ENCODE peak calls at places on chromosomes 11 and 22, in eight cellular contexts. P, L, N, D, Y, J, M and V are unnamed samples.

GRCh38 chr11:35491231-35491871 is 34.1 kb downstream of the PAMR1 start:
- DNase-seq in P (no peak), L (peak), N (no peak), D (no peak), Y (peak), J (no peak), M (peak), V (peak)

GRCh38 chr11:45423036-45423435 is 136.9 kb upstream of the SYT13 start:
- DNase-seq in P (no peak), L (no peak), N (no peak), D (no peak), Y (no peak), J (no peak), M (no peak), V (no peak)

GRCh38 chr11:104772806-104773241 is 125.4 kb downstream of the CASP12 start:
- DNase-seq in P (peak), L (peak), N (no peak), D (no peak), Y (peak), J (no peak), M (peak), V (peak)

GRCh38 chr11:43268786-43269185 is 43.0 kb upstream of the API5 start:
- DNase-seq in P (no peak), L (no peak), N (peak), D (no peak), Y (no peak), J (no peak), M (no peak), V (no peak)

GRCh38 chr11:62108971-62109391 is 14.8 kb upstream of the INCENP start:
- DNase-seq in P (peak), L (peak), N (no peak), D (no peak), Y (peak), J (no peak), M (no peak), V (peak)

GRCh38 chr11:16169946-16170345 is 186.4 kb downstream of the SOX6 start:
- DNase-seq in P (no peak), L (no peak), N (peak), D (no peak), Y (no peak), J (no peak), M (no peak), V (no peak)

GRCh38 chr11:75558939-75559843 is 2.9 kb upstream of the SERPINH1 start:
- DNase-seq in P (no peak), L (peak), N (no peak), D (no peak), Y (peak), J (no peak), M (no peak), V (no peak)

GRCh38 chr11:89447845-89448244 is 43.3 kb downstream of the NOX4 start:
- DNase-seq in P (no peak), L (no peak), N (no peak), D (no peak), Y (no peak), J (no peak), M (no peak), V (no peak)

GRCh38 chr11:11243258-11243789 is 109.7 kb downstream of the CSNK2A3 start:
- DNase-seq in P (no peak), L (no peak), N (no peak), D (no peak), Y (no peak), J (peak), M (no peak), V (no peak)

GRCh38 chr11:3225159-3225758 is 6.6 kb upstream of the MRGPRG start:
- DNase-seq in P (no peak), L (no peak), N (no peak), D (no peak), Y (no peak), J (no peak), M (no peak), V (no peak)

GRCh38 chr22:40334899-40335298 is 11.4 kb upstream of the ADSL start:
- DNase-seq in P (no peak), L (no peak), N (no peak), D (no peak), Y (no peak), J (no peak), M (no peak), V (no peak)

GRCh38 chr22:40855960-40856512 is 403 bp downstream of the ST13 start:
- DNase-seq in P (peak), L (peak), N (peak), D (no peak), Y (peak), J (no peak), M (peak), V (peak)

GRCh38 chr11:95494167-95494566 is 263.2 kb upstream of the SESN3 start:
- DNase-seq in P (no peak), L (no peak), N (no peak), D (no peak), Y (no peak), J (no peak), M (no peak), V (no peak)

GRCh38 chr11:132020001-132020400 is 649.6 kb downstream of the NTM start:
- DNase-seq in P (no peak), L (no peak), N (no peak), D (no peak), Y (no peak), J (no peak), M (no peak), V (no peak)

GRCh38 chr22:47776329-47776728 is 1013.9 kb downstream of the TBC1D22A start:
- DNase-seq in P (no peak), L (no peak), N (peak), D (no peak), Y (no peak), J (no peak), M (no peak), V (no peak)

GRCh38 chr11:10743354-10744035 is 7.6 kb upstream of the CTR9 start:
- DNase-seq in P (no peak), L (no peak), N (no peak), D (no peak), Y (no peak), J (no peak), M (no peak), V (no peak)

GRCh38 chr11:100883860-100884259 is 196.8 kb downstream of the ARHGAP42 start:
- DNase-seq in P (no peak), L (no peak), N (no peak), D (no peak), Y (peak), J (no peak), M (no peak), V (no peak)

GRCh38 chr11:3109921-3110706 is 52.9 kb upstream of the CARS1 start:
- DNase-seq in P (peak), L (peak), N (peak), D (peak), Y (no peak), J (peak), M (peak), V (peak)

GRCh38 chr22:28032896-28033295 is 113.8 kb upstream of the PITPNB start:
- DNase-seq in P (no peak), L (no peak), N (no peak), D (no peak), Y (no peak), J (no peak), M (no peak), V (no peak)

GRCh38 chr11:127345819-127346459 is 345.4 kb upstream of the KIRREL3 start:
- DNase-seq in P (peak), L (peak), N (peak), D (no peak), Y (peak), J (no peak), M (peak), V (peak)

GRCh38 chr11:101346591-101346990 is 217.0 kb upstream of the PGR start:
- DNase-seq in P (peak), L (peak), N (no peak), D (no peak), Y (no peak), J (no peak), M (no peak), V (peak)

GRCh38 chr11:61254403-61255025 is 13.5 kb downstream of the PGA5 start:
- DNase-seq in P (peak), L (peak), N (peak), D (no peak), Y (peak), J (no peak), M (peak), V (peak)

DNA sequence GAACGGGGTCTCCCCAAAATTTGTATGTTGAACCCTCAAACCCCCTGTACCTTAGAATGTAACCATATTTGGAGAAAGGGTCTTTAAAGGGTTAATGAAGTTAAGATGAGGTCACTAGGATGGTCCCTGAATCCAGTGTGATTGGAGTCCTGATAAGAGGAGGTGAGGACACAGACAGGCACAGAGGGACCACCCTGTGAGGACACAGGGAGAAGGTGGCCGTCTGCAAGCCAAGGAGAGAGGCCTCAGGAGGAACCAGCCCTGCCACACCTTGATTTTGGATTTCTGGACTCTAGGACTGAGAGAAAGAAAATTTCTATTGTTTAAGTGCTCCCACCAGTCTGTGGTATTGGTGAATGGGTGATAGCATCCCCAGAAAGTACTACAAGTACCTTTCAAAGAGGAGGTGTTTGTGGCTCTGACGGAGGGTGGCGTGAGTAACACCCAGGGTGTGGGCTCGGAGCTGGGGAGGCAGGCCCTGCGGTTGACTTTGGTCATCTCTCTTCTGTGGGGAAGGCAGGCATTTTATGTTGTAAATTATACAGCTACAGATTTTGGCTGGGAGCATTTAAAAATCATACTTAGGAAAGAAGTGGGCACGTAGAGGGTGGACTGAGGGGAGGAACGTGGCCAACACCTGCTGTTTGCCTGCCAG is 13.8 kb downstream of the MRGPRF start:
- DNase-seq in P (no peak), L (no peak), N (no peak), D (no peak), Y (peak), J (no peak), M (no peak), V (no peak)
- H3K4me3 ChIP-seq in P (no peak), L (no peak), N (no peak), D (no peak), Y (no peak), J (no peak), M (no peak), V (no peak)

DNA sequence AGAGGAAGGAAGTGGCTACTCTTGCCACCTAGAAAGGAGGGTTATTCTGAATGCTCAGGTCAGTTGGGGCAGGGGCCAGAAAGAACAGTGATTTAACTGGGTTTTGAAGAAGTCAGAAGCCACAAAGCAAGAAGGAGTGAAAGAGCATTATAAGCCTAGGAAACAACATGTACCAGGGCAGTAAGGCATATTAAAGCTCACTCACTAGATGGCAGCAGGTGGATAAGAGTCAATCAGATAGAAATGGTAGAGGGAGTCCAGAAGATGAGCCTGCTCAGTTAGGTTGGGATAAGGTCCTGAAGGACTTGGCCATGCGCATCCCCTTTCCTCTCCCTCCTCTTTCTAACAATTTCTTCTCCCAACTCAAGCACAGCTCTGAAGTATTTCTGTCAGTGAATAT is 22.0 kb upstream of the PATE1 start:
- DNase-seq in P (peak), L (peak), N (peak), D (no peak), Y (peak), J (no peak), M (peak), V (peak)
- TF ChIP-seq CTCF in P (peak), L (peak), N (peak), D (no peak), Y (peak), J (no peak), M (peak), V (peak)

GRCh38 chr22:38398609-38399401 is 56.2 kb downstream of the KCNJ4 start:
- DNase-seq in P (peak), L (peak), N (peak), D (peak), Y (peak), J (peak), M (peak), V (no peak)

GRCh38 chr22:38402204-38402603 is 52.8 kb downstream of the KCNJ4 start:
- DNase-seq in P (no peak), L (no peak), N (no peak), D (no peak), Y (no peak), J (no peak), M (no peak), V (no peak)

GRCh38 chr22:38401336-38402084 is 53.5 kb downstream of the KCNJ4 start:
- DNase-seq in P (no peak), L (no peak), N (no peak), D (no peak), Y (no peak), J (no peak), M (no peak), V (no peak)

GRCh38 chr22:38397189-38398097 is 57.6 kb downstream of the KCNJ4 start:
- DNase-seq in P (peak), L (peak), N (peak), D (no peak), Y (peak), J (no peak), M (peak), V (peak)
- H3K4me3 ChIP-seq in P (peak), L (peak), N (peak), D (peak), Y (peak), J (peak), M (peak), V (peak)

DNA sequence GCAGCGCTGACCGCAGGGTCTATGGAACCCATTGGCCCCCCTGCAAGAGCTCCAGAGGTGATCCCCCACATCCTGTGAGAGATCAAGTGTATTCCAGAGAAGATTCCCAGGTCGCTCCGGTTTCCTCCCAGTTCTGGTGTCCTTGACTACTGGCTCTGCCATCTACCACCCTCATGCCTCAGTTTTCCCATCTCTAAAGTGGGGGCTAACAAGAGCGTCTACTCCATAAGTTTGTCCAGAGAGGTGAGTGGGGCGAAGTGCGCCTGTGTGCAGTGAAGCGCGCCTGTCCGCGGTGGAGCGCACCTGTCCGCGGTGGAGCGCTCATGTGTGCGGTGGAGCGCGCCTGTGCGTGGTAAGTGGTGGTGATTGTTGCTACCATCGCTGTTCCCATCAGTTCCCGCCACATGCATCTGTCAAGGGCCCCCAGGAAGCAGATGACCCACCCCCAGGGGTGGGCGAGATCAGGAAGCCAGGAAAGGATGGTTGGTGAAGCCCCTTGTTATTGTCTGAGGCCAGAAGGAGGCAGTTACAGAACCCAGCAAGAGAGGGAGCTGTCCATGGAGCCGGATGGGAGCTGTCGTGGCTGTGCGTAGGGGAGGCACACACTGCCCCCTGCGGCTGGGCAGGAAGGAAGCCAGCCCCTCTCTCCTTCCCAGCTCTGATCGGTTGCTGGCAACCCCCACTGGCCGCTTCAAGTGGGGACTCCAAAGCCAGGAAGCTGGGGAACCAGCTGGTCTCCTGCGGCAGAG is 73.2 kb upstream of the FGF3 start:
- DNase-seq in P (no peak), L (no peak), N (peak), D (no peak), Y (no peak), J (no peak), M (peak), V (no peak)
- TF ChIP-seq CTCF in P (no peak), L (peak), N (peak), D (no peak), Y (no peak), J (no peak), M (no peak), V (peak)

GRCh38 chr11:70405679-70406395 is 7.5 kb downstream of the CTTN start:
- DNase-seq in P (no peak), L (no peak), N (no peak), D (no peak), Y (no peak), J (no peak), M (no peak), V (no peak)
- H3K4me3 ChIP-seq in P (no peak), L (no peak), N (no peak), D (no peak), Y (no peak), J (no peak), M (no peak), V (no peak)

GRCh38 chr22:30196141-30196866 is 50.3 kb downstream of the LIF start:
- DNase-seq in P (peak), L (peak), N (peak), D (peak), Y (peak), J (peak), M (peak), V (peak)
- TF ChIP-seq CTCF in P (no peak), L (no peak), N (no peak), D (no peak), Y (no peak), J (no peak), M (no peak), V (no peak)